ENCODE peak calls at places on chromosome 6, in seven cellular contexts. G, U, I, O, H, F and X are unnamed samples.

GRCh38 chr6:145929037-145929633 is 35.0 kb downstream of the SHPRH start:
- DNase-seq in G (peak), U (peak), I (no peak), O (no peak), H (peak), F (peak), X (peak)

GRCh38 chr6:85865665-85866372 is 223.1 kb upstream of the SYNCRIP start:
- DNase-seq in G (peak), U (peak), I (peak), O (no peak), H (peak), F (peak), X (peak)

GRCh38 chr6:146590492-146590891 is 8.3 kb upstream of the ADGB start:
- DNase-seq in G (no peak), U (no peak), I (no peak), O (no peak), H (no peak), F (no peak), X (no peak)

GRCh38 chr6:5082487-5083306 is 2.4 kb upstream of the PPP1R3G start:
- DNase-seq in G (peak), U (peak), I (no peak), O (no peak), H (no peak), F (peak), X (no peak)

GRCh38 chr6:73028124-73028766 is 197.1 kb downstream of the KHDC1L start:
- DNase-seq in G (no peak), U (no peak), I (no peak), O (no peak), H (no peak), F (no peak), X (no peak)

GRCh38 chr6:150380256-150380655 is 11.4 kb downstream of the IYD start:
- DNase-seq in G (no peak), U (no peak), I (no peak), O (no peak), H (no peak), F (no peak), X (no peak)

GRCh38 chr6:159984268-159984786 is 15.4 kb downstream of the IGF2R start:
- DNase-seq in G (peak), U (peak), I (no peak), O (no peak), H (no peak), F (peak), X (no peak)

GRCh38 chr6:156953125-156953477 is 175.9 kb downstream of the ARID1B start:
- DNase-seq in G (no peak), U (no peak), I (no peak), O (no peak), H (no peak), F (no peak), X (no peak)

GRCh38 chr6:138722425-138723371 is 50.9 kb upstream of the CCDC28A start:
- DNase-seq in G (peak), U (peak), I (no peak), O (no peak), H (peak), F (no peak), X (no peak)

GRCh38 chr6:144104898-144105487 is 9.6 kb upstream of the SF3B5 start:
- DNase-seq in G (peak), U (peak), I (peak), O (no peak), H (peak), F (peak), X (peak)

GRCh38 chr6:33740204-33740608 is 6.5 kb downstream of the IP6K3 start:
- DNase-seq in G (no peak), U (no peak), I (peak), O (no peak), H (no peak), F (no peak), X (no peak)

GRCh38 chr6:51529240-51529639 is 558.2 kb downstream of the PKHD1 start:
- DNase-seq in G (no peak), U (no peak), I (no peak), O (no peak), H (no peak), F (no peak), X (no peak)

GRCh38 chr6:31718294-31718693 is 3.1 kb downstream of the LY6G6D start:
- DNase-seq in G (no peak), U (peak), I (peak), O (no peak), H (no peak), F (no peak), X (peak)

GRCh38 chr6:75201901-75202672 is 3.8 kb downstream of the COL12A1 start:
- DNase-seq in G (peak), U (peak), I (peak), O (peak), H (no peak), F (no peak), X (no peak)

GRCh38 chr6:15736023-15736696 is 73.3 kb upstream of the DTNBP1 start:
- DNase-seq in G (no peak), U (no peak), I (peak), O (no peak), H (no peak), F (no peak), X (no peak)

GRCh38 chr6:50030777-50031562 is 9.2 kb upstream of the DEFB110 start:
- DNase-seq in G (peak), U (peak), I (no peak), O (no peak), H (no peak), F (no peak), X (no peak)

GRCh38 chr6:81818778-81819491 is 66.5 kb upstream of the TENT5A start:
- DNase-seq in G (no peak), U (no peak), I (no peak), O (no peak), H (no peak), F (no peak), X (no peak)

GRCh38 chr6:89566930-89567634 is 71.5 kb downstream of the LYRM2 start:
- DNase-seq in G (no peak), U (no peak), I (no peak), O (no peak), H (peak), F (no peak), X (no peak)

GRCh38 chr6:25337431-25337830 is 58.3 kb downstream of the CARMIL1 start:
- DNase-seq in G (no peak), U (no peak), I (no peak), O (no peak), H (no peak), F (no peak), X (no peak)

GRCh38 chr6:1701668-1702353 is 92.1 kb downstream of the FOXC1 start:
- DNase-seq in G (peak), U (no peak), I (no peak), O (no peak), H (no peak), F (no peak), X (no peak)

GRCh38 chr6:165922309-165922794 is 245.3 kb downstream of the TBXT start:
- DNase-seq in G (peak), U (no peak), I (no peak), O (no peak), H (peak), F (no peak), X (no peak)

GRCh38 chr6:106082735-106083398 is 3.3 kb upstream of the PRDM1 start:
- DNase-seq in G (peak), U (peak), I (no peak), O (no peak), H (no peak), F (no peak), X (no peak)

GRCh38 chr6:75213732-75214131 is 7.9 kb upstream of the COL12A1 start:
- DNase-seq in G (no peak), U (no peak), I (no peak), O (no peak), H (no peak), F (no peak), X (no peak)

GRCh38 chr6:54706844-54707243 is 139.7 kb upstream of the FAM83B start:
- DNase-seq in G (no peak), U (no peak), I (no peak), O (no peak), H (no peak), F (no peak), X (no peak)

GRCh38 chr6:21171801-21172200 is 421.8 kb upstream of the SOX4 start:
- DNase-seq in G (no peak), U (no peak), I (no peak), O (no peak), H (peak), F (no peak), X (no peak)

GRCh38 chr6:37783831-37784584 is 35.5 kb upstream of the ZFAND3 start:
- DNase-seq in G (no peak), U (no peak), I (peak), O (peak), H (no peak), F (no peak), X (no peak)

GRCh38 chr6:89007209-89008001 is 44.0 kb upstream of the RNGTT start:
- DNase-seq in G (no peak), U (no peak), I (no peak), O (no peak), H (no peak), F (no peak), X (no peak)

GRCh38 chr6:53424300-53424699 is 75.5 kb upstream of the ELOVL5 start:
- DNase-seq in G (no peak), U (no peak), I (no peak), O (no peak), H (no peak), F (no peak), X (no peak)

GRCh38 chr6:54411767-54412166 is 103.5 kb downstream of the TINAG start:
- DNase-seq in G (no peak), U (no peak), I (no peak), O (no peak), H (no peak), F (no peak), X (no peak)

GRCh38 chr6:4935981-4936680 is 67.7 kb downstream of the RPP40 start:
- DNase-seq in G (no peak), U (no peak), I (no peak), O (no peak), H (no peak), F (no peak), X (no peak)

GRCh38 chr6:96823743-96824142 is 13.5 kb downstream of the GPR63 start:
- DNase-seq in G (peak), U (no peak), I (no peak), O (no peak), H (no peak), F (no peak), X (no peak)

GRCh38 chr6:24547243-24547642 is 52.5 kb downstream of the ALDH5A1 start:
- DNase-seq in G (no peak), U (no peak), I (no peak), O (no peak), H (no peak), F (no peak), X (no peak)

GRCh38 chr6:100461273-100461919 is 3.3 kb downstream of the SIM1 start:
- DNase-seq in G (no peak), U (no peak), I (peak), O (no peak), H (no peak), F (no peak), X (no peak)

GRCh38 chr6:90155114-90155513 is 141.5 kb downstream of the BACH2 start:
- DNase-seq in G (peak), U (no peak), I (no peak), O (no peak), H (no peak), F (no peak), X (no peak)

GRCh38 chr6:30075987-30076311 is 380 bp upstream of the RNF39 start:
- DNase-seq in G (no peak), U (peak), I (peak), O (no peak), H (no peak), F (peak), X (no peak)
- TF ChIP-seq CTCF in G (no peak), U (no peak), I (no peak), O (no peak), H (no peak), F (no peak), X (peak)

GRCh38 chr6:111258615-111259088 is 171.3 kb downstream of the SLC16A10 start:
- DNase-seq in G (no peak), U (no peak), I (no peak), O (no peak), H (no peak), F (no peak), X (no peak)

GRCh38 chr6:111256646-111257045 is 169.3 kb downstream of the SLC16A10 start:
- DNase-seq in G (no peak), U (no peak), I (no peak), O (no peak), H (no peak), F (no peak), X (no peak)

GRCh38 chr6:111263837-111264236 is 176.5 kb downstream of the SLC16A10 start:
- DNase-seq in G (peak), U (peak), I (no peak), O (no peak), H (no peak), F (no peak), X (no peak)

GRCh38 chr6:111259089-111259831 is 172.0 kb downstream of the SLC16A10 start:
- DNase-seq in G (peak), U (peak), I (peak), O (peak), H (peak), F (peak), X (peak)

DNA sequence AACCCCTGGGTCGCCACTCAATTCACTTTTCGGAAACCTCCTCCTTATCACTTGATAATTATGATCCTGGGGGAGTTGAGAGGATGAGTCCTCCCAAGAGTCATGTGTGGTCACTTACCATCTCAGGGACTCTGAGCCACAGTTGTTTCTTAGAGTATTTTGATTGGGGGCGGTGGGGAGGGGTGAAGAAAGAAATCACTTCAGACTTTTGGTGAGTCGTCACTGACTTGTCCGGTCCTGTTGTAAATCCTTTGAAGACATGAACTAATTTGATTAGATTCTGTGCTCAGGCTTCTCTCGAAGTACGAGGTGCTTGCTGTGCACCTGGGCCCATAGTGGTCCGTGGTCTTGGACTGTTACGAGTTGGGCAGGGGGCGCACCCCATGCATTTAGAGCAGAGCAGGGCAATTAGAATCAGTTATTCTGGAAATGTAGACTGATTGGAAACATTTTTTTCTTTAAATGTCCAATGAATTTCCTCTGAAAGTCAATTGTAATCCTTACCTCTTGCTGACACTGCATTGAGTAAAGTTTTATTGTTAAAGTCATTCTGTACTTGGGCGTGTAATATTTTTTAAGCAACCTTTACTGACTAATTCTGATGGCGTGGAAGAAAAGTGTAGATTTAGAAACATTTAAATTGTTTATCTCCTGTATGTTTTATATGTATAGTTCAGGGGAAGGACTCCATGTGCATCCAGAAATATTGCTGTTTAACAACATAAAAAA is 173.4 kb downstream of the SLC16A10 start:
- DNase-seq in G (peak), U (peak), I (no peak), O (no peak), H (no peak), F (no peak), X (no peak)
- H3K4me3 ChIP-seq in G (peak), U (peak), I (peak), O (no peak), H (peak), F (no peak), X (no peak)

DNA sequence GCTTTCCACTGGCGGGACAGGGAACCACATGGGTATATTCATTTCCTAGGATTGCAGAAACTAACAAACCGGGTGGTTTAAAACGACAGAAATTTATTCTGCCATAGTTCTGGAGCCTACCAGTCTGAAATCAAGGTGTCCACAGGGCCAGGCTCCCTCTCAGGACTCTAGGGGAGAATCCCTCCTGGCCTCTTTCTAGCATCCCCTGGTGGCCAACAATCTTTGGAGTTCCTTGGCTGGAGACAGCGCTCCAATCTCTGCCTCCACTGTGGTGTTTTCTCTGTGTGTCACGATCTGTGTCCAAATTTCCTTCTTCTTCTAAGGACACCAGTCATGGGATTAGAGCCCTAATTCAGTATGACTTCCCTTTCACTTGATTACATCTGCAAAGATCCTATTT is 95.0 kb downstream of the SCML4 start:
- DNase-seq in G (no peak), U (no peak), I (no peak), O (no peak), H (no peak), F (no peak), X (no peak)
- TF ChIP-seq CTCF in G (no peak), U (no peak), I (no peak), O (no peak), H (peak), F (no peak), X (no peak)

GRCh38 chr6:161219336-161220079 is 54.4 kb downstream of the AGPAT4 start:
- DNase-seq in G (no peak), U (no peak), I (no peak), O (no peak), H (no peak), F (no peak), X (no peak)
- H3K4me3 ChIP-seq in G (no peak), U (no peak), I (no peak), O (no peak), H (no peak), F (no peak), X (no peak)

GRCh38 chr6:41801380-41801779 is 13.9 kb downstream of the TOMM6 start:
- DNase-seq in G (peak), U (no peak), I (no peak), O (no peak), H (no peak), F (no peak), X (no peak)
- TF ChIP-seq CTCF in G (peak), U (peak), I (no peak), O (no peak), H (peak), F (peak), X (no peak)

GRCh38 chr6:158808442-158808833 is 10.7 kb downstream of the EZR start:
- DNase-seq in G (no peak), U (no peak), I (no peak), O (no peak), H (no peak), F (no peak), X (no peak)
- H3K4me3 ChIP-seq in G (no peak), U (no peak), I (no peak), O (no peak), H (no peak), F (no peak), X (no peak)

GRCh38 chr6:163162874-163163213 is 251.7 kb upstream of the QKI start:
- DNase-seq in G (no peak), U (no peak), I (no peak), O (no peak), H (no peak), F (no peak), X (no peak)

GRCh38 chr6:163159689-163160088 is 254.8 kb upstream of the QKI start:
- DNase-seq in G (no peak), U (no peak), I (no peak), O (no peak), H (no peak), F (no peak), X (no peak)

GRCh38 chr6:163165155-163165910 is 249.2 kb upstream of the QKI start:
- DNase-seq in G (no peak), U (no peak), I (no peak), O (no peak), H (no peak), F (no peak), X (no peak)

GRCh38 chr6:163164175-163164900 is 250.2 kb upstream of the QKI start:
- DNase-seq in G (no peak), U (no peak), I (no peak), O (no peak), H (no peak), F (no peak), X (no peak)

DNA sequence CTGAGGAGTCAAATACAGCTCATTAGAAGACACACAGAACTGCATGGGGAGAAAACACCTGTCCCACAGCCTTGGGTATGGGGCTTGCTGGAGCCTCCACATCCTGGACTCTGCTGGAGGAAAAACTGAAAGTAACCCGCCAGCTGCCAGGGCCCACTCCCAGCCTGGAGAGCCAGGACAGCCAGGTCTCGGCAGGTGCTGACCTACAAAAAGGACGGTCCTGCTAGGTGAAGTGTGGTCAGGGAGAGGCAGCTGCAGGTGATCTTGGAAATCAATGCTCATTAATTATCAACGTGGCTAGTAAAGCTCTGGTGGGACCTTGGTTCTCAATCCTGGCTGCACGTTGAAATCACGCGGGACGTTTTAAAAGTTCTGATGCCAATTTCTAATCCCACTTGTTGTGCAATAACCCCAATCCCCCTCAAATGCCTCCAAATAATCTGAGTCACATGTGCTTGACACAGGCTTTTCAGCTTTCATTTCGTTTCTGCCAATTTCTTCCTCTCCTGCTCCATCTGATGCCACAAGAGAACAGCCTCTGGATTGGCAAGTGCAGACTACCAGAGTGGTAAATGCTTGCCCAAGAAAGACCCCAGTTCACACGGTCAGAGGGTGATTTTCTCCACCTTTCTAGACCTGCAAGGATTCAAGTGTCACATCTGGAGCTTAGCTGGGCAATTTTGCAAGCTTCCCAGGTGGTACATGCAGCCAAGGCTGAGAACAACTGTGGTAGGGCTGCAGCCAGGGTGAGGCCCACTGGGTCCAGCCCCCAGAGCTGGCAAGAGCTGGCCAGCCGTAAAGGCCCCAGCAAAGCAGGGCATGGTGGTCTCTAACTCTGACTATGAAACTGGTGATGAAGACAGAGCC is 252.3 kb upstream of the QKI start:
- DNase-seq in G (no peak), U (no peak), I (no peak), O (no peak), H (no peak), F (no peak), X (no peak)
- TF ChIP-seq CTCF in G (no peak), U (no peak), I (no peak), O (no peak), H (no peak), F (no peak), X (no peak)

DNA sequence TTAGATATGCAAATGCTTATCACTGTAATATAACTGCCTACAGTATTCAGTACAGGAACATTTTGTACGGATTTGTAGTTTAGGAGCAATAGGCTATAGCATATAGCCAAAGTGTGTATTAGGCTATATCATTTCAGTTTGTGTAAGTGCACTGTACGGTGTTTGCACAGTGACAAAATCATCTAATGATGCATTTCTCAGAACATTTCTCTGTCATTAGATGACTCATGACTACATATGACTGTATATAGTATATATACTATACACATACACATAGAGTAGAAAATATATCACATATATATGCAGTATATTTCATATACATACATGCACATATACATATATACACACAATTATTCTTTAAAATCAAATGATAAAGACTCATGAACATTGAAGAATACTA is 158.4 kb downstream of the PTCHD4 start:
- DNase-seq in G (no peak), U (no peak), I (no peak), O (no peak), H (no peak), F (no peak), X (no peak)
- H3K4me3 ChIP-seq in G (no peak), U (no peak), I (no peak), O (no peak), H (no peak), F (no peak), X (no peak)